ENCODE peak calls at places on chromosomes 2 and 18, in six cellular contexts. One of them, this sample, is unnamed.

GRCh38 chr2:215218587-215219577 is 80.5 kb upstream of the ABCA12 start:
- DNase-seq in WTC11: no peak
- DNase-seq in A549: no peak
- DNase-seq in K562: no peak
- DNase-seq in HepG2: no peak
- DNase-seq in H1: no peak
- DNase-seq in this sample: no peak

GRCh38 chr2:79131687-79132086 is 11.4 kb downstream of the REG1A start:
- DNase-seq in WTC11: no peak
- DNase-seq in A549: no peak
- DNase-seq in K562: no peak
- DNase-seq in HepG2: no peak
- DNase-seq in H1: no peak
- DNase-seq in this sample: no peak

GRCh38 chr2:222447144-222447543 is 22.8 kb downstream of the SGPP2 start:
- DNase-seq in WTC11: no peak
- DNase-seq in A549: no peak
- DNase-seq in K562: no peak
- DNase-seq in HepG2: no peak
- DNase-seq in H1: no peak
- DNase-seq in this sample: no peak

GRCh38 chr18:49013961-49014604 is 63.3 kb upstream of the SMAD7 start:
- DNase-seq in WTC11: no peak
- DNase-seq in A549: no peak
- DNase-seq in K562: no peak
- DNase-seq in HepG2: no peak
- DNase-seq in H1: no peak
- DNase-seq in this sample: no peak

GRCh38 chr2:76870581-76870980 is 651.6 kb downstream of the LRRTM4 start:
- DNase-seq in WTC11: no peak
- DNase-seq in A549: no peak
- DNase-seq in K562: no peak
- DNase-seq in HepG2: no peak
- DNase-seq in H1: no peak
- DNase-seq in this sample: peak; percentile 13

GRCh38 chr18:46294325-46294724 is 190.1 kb downstream of the HAUS1 start:
- DNase-seq in WTC11: no peak
- DNase-seq in A549: no peak
- DNase-seq in K562: no peak
- DNase-seq in HepG2: no peak
- DNase-seq in H1: no peak
- DNase-seq in this sample: no peak

GRCh38 chr2:211205841-211206240 is 649.4 kb downstream of the CPS1 start:
- DNase-seq in WTC11: no peak
- DNase-seq in A549: no peak
- DNase-seq in K562: no peak
- DNase-seq in HepG2: no peak
- DNase-seq in H1: no peak
- DNase-seq in this sample: no peak

GRCh38 chr2:18445412-18446320 is 114.8 kb downstream of the RDH14 start:
- DNase-seq in WTC11: no peak
- DNase-seq in A549: no peak
- DNase-seq in K562: no peak
- DNase-seq in HepG2: no peak
- DNase-seq in H1: no peak
- DNase-seq in this sample: no peak

GRCh38 chr18:35484034-35484433 is 13.7 kb downstream of the INO80C start:
- DNase-seq in WTC11: no peak
- DNase-seq in A549: no peak
- DNase-seq in K562: no peak
- DNase-seq in HepG2: no peak
- DNase-seq in H1: no peak
- DNase-seq in this sample: no peak

GRCh38 chr2:237998530-237998929 is 31.7 kb downstream of the UBE2F start:
- DNase-seq in WTC11: no peak
- DNase-seq in A549: no peak
- DNase-seq in K562: no peak
- DNase-seq in HepG2: peak; percentile 62
- DNase-seq in H1: no peak
- DNase-seq in this sample: peak; percentile 83

GRCh38 chr2:43171789-43172188 is 54.6 kb downstream of the ZFP36L2 start:
- DNase-seq in WTC11: no peak
- DNase-seq in A549: no peak
- DNase-seq in K562: peak; percentile 46
- DNase-seq in HepG2: peak; percentile 60
- DNase-seq in H1: no peak
- DNase-seq in this sample: peak; percentile 72

GRCh38 chr18:40249390-40250080 is 1705.5 kb upstream of the PIK3C3 start:
- DNase-seq in WTC11: no peak
- DNase-seq in A549: no peak
- DNase-seq in K562: no peak
- DNase-seq in HepG2: no peak
- DNase-seq in H1: no peak
- DNase-seq in this sample: no peak

GRCh38 chr2:207879536-207879935 is 109.8 kb upstream of the FZD5 start:
- DNase-seq in WTC11: no peak
- DNase-seq in A549: no peak
- DNase-seq in K562: no peak
- DNase-seq in HepG2: peak; percentile 80
- DNase-seq in H1: no peak
- DNase-seq in this sample: peak; percentile 28

GRCh38 chr2:66507673-66508127 is 72.8 kb downstream of the MEIS1 start:
- DNase-seq in WTC11: peak; percentile 47
- DNase-seq in A549: no peak
- DNase-seq in K562: no peak
- DNase-seq in HepG2: no peak
- DNase-seq in H1: peak; percentile 51
- DNase-seq in this sample: no peak

GRCh38 chr2:66508358-66509071 is 73.6 kb downstream of the MEIS1 start:
- DNase-seq in WTC11: no peak
- DNase-seq in A549: no peak
- DNase-seq in K562: no peak
- DNase-seq in HepG2: no peak
- DNase-seq in H1: no peak
- DNase-seq in this sample: peak; percentile 47

GRCh38 chr2:66501267-66501666 is 66.3 kb downstream of the MEIS1 start:
- DNase-seq in WTC11: no peak
- DNase-seq in A549: no peak
- DNase-seq in K562: no peak
- DNase-seq in HepG2: no peak
- DNase-seq in H1: no peak
- DNase-seq in this sample: no peak

GRCh38 chr2:66509326-66509811 is 74.4 kb downstream of the MEIS1 start:
- DNase-seq in WTC11: no peak
- DNase-seq in A549: no peak
- DNase-seq in K562: no peak
- DNase-seq in HepG2: no peak
- DNase-seq in H1: no peak
- DNase-seq in this sample: peak; percentile 88

GRCh38 chr2:66506265-66506664 is 71.3 kb downstream of the MEIS1 start:
- DNase-seq in WTC11: no peak
- DNase-seq in A549: no peak
- DNase-seq in K562: no peak
- DNase-seq in HepG2: no peak
- DNase-seq in H1: no peak
- DNase-seq in this sample: no peak
- TF ChIP-seq JUN in WTC11: no peak
- TF ChIP-seq JUN in A549: no peak
- TF ChIP-seq JUN in K562: no peak
- TF ChIP-seq JUN in HepG2: no peak
- TF ChIP-seq JUN in H1: no peak
- TF ChIP-seq JUN in this sample: no peak

GRCh38 chr2:69159988-69160387 is 147.0 kb downstream of the ANTXR1 start:
- DNase-seq in WTC11: peak; percentile 51
- DNase-seq in A549: no peak
- DNase-seq in K562: no peak
- DNase-seq in HepG2: peak; percentile 62
- DNase-seq in H1: peak; percentile 44
- DNase-seq in this sample: no peak
- TF ChIP-seq CTCF in WTC11: peak; percentile 31
- TF ChIP-seq CTCF in A549: no peak
- TF ChIP-seq CTCF in K562: no peak
- TF ChIP-seq CTCF in HepG2: peak; percentile 81
- TF ChIP-seq CTCF in H1: peak; percentile 77
- TF ChIP-seq CTCF in this sample: no peak

GRCh38 chr2:231181848-231182247 is 16.6 kb upstream of the ARMC9 start:
- DNase-seq in WTC11: no peak
- DNase-seq in A549: peak; percentile 33
- DNase-seq in K562: peak; percentile 23
- DNase-seq in HepG2: peak; percentile 78
- DNase-seq in H1: no peak
- DNase-seq in this sample: peak; percentile 91
- TF ChIP-seq JUN in WTC11: no peak
- TF ChIP-seq JUN in A549: no peak
- TF ChIP-seq JUN in K562: no peak
- TF ChIP-seq JUN in HepG2: no peak
- TF ChIP-seq JUN in H1: no peak
- TF ChIP-seq JUN in this sample: peak; percentile 33

DNA sequence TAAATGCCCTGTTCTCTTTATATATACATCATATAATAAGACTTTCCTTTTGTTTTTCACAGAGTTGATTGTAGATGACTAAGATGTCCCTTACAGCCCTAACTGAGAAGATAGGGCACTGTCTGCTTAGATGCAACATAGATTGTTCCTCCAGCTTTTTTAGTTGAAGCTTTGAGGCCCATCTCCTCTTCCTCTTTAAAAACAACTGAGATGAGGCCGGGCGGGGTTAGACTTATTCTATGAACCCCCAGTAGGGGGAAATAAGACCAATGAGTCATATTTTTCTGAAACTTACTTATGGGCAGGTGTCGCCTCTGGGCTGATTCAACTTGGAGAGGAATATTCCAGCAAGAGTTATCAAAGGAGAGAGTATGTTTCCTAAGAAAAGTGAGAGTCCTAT is 84.6 kb downstream of the FBXO15 start:
- DNase-seq in WTC11: no peak
- DNase-seq in A549: no peak
- DNase-seq in K562: peak; percentile 22
- DNase-seq in HepG2: no peak
- DNase-seq in H1: no peak
- DNase-seq in this sample: no peak
- TF ChIP-seq CTCF in WTC11: no peak
- TF ChIP-seq CTCF in A549: no peak
- TF ChIP-seq CTCF in K562: peak; percentile 8
- TF ChIP-seq CTCF in HepG2: no peak
- TF ChIP-seq CTCF in H1: no peak
- TF ChIP-seq CTCF in this sample: no peak

GRCh38 chr18:6747646-6748045 is 18.1 kb downstream of the ARHGAP28 start:
- DNase-seq in WTC11: no peak
- DNase-seq in A549: no peak
- DNase-seq in K562: no peak
- DNase-seq in HepG2: no peak
- DNase-seq in H1: no peak
- DNase-seq in this sample: peak; percentile 93
- TF ChIP-seq JUN in WTC11: no peak
- TF ChIP-seq JUN in A549: no peak
- TF ChIP-seq JUN in K562: no peak
- TF ChIP-seq JUN in HepG2: no peak
- TF ChIP-seq JUN in H1: no peak
- TF ChIP-seq JUN in this sample: peak; percentile 53

DNA sequence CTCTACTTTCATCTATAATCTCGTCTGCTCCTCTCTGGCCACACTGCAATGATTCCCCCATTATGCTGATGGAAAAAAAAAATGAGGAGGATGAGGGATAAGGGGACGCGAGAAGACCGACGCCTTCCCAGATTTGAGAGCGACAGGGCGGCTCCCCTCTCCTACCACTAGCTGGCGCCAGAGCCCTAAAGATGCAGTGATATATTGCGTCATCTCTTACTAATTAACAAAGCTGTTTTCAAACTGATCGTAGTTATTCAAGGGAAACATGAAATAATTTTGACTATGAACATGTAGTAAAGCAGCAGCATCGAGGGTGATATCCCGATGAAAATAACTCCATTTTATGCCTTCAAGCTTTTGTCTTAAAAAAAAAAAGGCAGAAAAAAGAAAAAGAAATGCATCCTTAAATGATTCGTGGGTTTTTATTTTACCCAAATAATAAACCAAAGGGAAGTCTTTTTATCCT is 48.0 kb upstream of the HNRNPA3 start:
- DNase-seq in WTC11: peak; percentile 85
- DNase-seq in A549: peak; percentile 49
- DNase-seq in K562: peak; percentile 83
- DNase-seq in HepG2: peak; percentile 82
- DNase-seq in H1: peak; percentile 56
- DNase-seq in this sample: peak; percentile 92
- TF ChIP-seq CTCF in WTC11: peak; percentile 92
- TF ChIP-seq CTCF in A549: peak; percentile 99
- TF ChIP-seq CTCF in K562: peak; percentile 97
- TF ChIP-seq CTCF in HepG2: peak; percentile 99
- TF ChIP-seq CTCF in H1: peak; percentile 92
- TF ChIP-seq CTCF in this sample: peak; percentile 99

This sample was measured in endothelial cell of umbilical vein.